ENCODE peak calls at places on chromosomes 7 and 10, in eight cellular contexts. V, B, J, M, E, R, P and N are unnamed samples.

GRCh38 chr7:51817694-51818093 is 501.1 kb upstream of the COBL start:
- DNase-seq in R (no peak), B (no peak), E (no peak), V (no peak), P (no peak), J (no peak), M (no peak), N (no peak)

GRCh38 chr7:43856316-43856715 is 13.0 kb downstream of the MRPS24 start:
- DNase-seq in J (no peak), P (no peak), M (no peak), V (no peak), R (no peak), E (no peak), B (no peak), N (no peak)

GRCh38 chr10:28593811-28594210 is 60.9 kb downstream of the WAC start:
- DNase-seq in M (no peak), V (no peak), R (no peak), J (peak; percentile 15), P (no peak), B (no peak), E (no peak), N (no peak)

GRCh38 chr7:105723582-105723981 is 142.3 kb upstream of the EFCAB10 start:
- DNase-seq in R (no peak), P (no peak), E (peak; percentile 28), J (no peak), M (no peak), B (no peak), V (peak; percentile 33), N (no peak)

GRCh38 chr7:90710466-90710850 is 114.3 kb downstream of the CDK14 start:
- DNase-seq in V (no peak), P (no peak), J (no peak), E (no peak), B (no peak), R (no peak), M (no peak), N (no peak)

GRCh38 chr10:109706157-109706556 is 217.2 kb downstream of the XPNPEP1 start:
- DNase-seq in V (no peak), M (no peak), P (no peak), E (no peak), J (no peak), R (no peak), B (no peak), N (no peak)

GRCh38 chr7:22302951-22303423 is 54.0 kb downstream of the RAPGEF5 start:
- DNase-seq in E (no peak), J (no peak), V (no peak), R (no peak), P (no peak), M (peak; percentile 22), B (peak; percentile 50), N (no peak)

GRCh38 chr7:51226916-51227535 is 89.6 kb downstream of the COBL start:
- DNase-seq in M (no peak), J (no peak), V (no peak), R (no peak), E (no peak), B (no peak), P (no peak), N (no peak)

GRCh38 chr10:68333905-68334431 is 1.2 kb upstream of the PBLD start:
- DNase-seq in E (no peak), B (no peak), J (no peak), P (no peak), M (peak; percentile 12), V (no peak), R (no peak), N (no peak)

GRCh38 chr10:852386-852785 is 79.1 kb downstream of the LARP4B start:
- DNase-seq in P (no peak), E (no peak), J (no peak), M (no peak), B (no peak), V (no peak), R (no peak), N (no peak)

GRCh38 chr7:16260236-16260728 is 161.1 kb downstream of the CRPPA start:
- DNase-seq in J (no peak), E (no peak), B (no peak), P (no peak), M (no peak), V (no peak), R (no peak), N (no peak)

GRCh38 chr7:70036695-70037094 is 438.4 kb downstream of the AUTS2 start:
- DNase-seq in V (no peak), E (no peak), J (no peak), P (no peak), B (no peak), R (no peak), M (no peak), N (no peak)

GRCh38 chr7:2523941-2524807 is 4.6 kb downstream of the LFNG start:
- DNase-seq in E (no peak), M (peak; percentile 52), J (peak; percentile 76), R (peak; percentile 83), B (no peak), V (peak; percentile 92), P (peak; percentile 90), N (peak; percentile 98)

GRCh38 chr10:132884041-132884440 is 58.3 kb downstream of the CFAP46 start:
- DNase-seq in B (no peak), R (no peak), M (no peak), J (no peak), E (no peak), P (peak; percentile 63), V (no peak), N (peak; percentile 43)

GRCh38 chr7:50818324-50818723 is 35.6 kb upstream of the GRB10 start:
- DNase-seq in J (no peak), B (no peak), V (no peak), P (no peak), E (no peak), R (no peak), M (no peak), N (no peak)

GRCh38 chr10:71912431-71912830 is 51.8 kb upstream of the CHST3 start:
- DNase-seq in E (no peak), V (no peak), R (no peak), B (no peak), P (no peak), J (no peak), M (peak; percentile 33), N (no peak)

GRCh38 chr7:146004805-146005204 is 111.8 kb upstream of the CNTNAP2 start:
- DNase-seq in J (no peak), V (no peak), M (no peak), P (no peak), E (no peak), B (no peak), R (peak; percentile 0), N (no peak)

GRCh38 chr7:139560199-139560598 is 36.7 kb downstream of the CLEC2L start:
- DNase-seq in E (no peak), P (no peak), J (no peak), M (no peak), R (no peak), B (no peak), V (no peak), N (no peak)

GRCh38 chr7:22995011-22995410 is 18.9 kb downstream of the HYCC1 start:
- DNase-seq in R (no peak), B (no peak), M (no peak), E (no peak), P (no peak), V (no peak), J (no peak), N (no peak)

GRCh38 chr10:69974551-69975155 is 78.0 kb upstream of the MACROH2A2 start:
- DNase-seq in V (peak; percentile 19), B (no peak), R (no peak), E (no peak), J (no peak), M (peak; percentile 90), P (no peak), N (no peak)

GRCh38 chr10:116538461-116538860 is 7.3 kb upstream of the PNLIP start:
- DNase-seq in P (no peak), V (peak; percentile 17), J (peak; percentile 86), B (no peak), R (no peak), E (no peak), M (no peak), N (no peak)

GRCh38 chr7:27130540-27131389 is at the start of gene HOXA4:
- DNase-seq in J (peak; percentile 89), B (peak; percentile 95), R (no peak), P (peak; percentile 98), E (peak; percentile 80), M (peak; percentile 81), V (peak; percentile 52), N (peak; percentile 37)

GRCh38 chr7:26291699-26292538 is at the start of gene SNX10:
- DNase-seq in P (peak; percentile 79), V (peak; percentile 71), B (peak; percentile 91), E (no peak), J (peak; percentile 57), M (no peak), R (peak; percentile 48), N (peak; percentile 69)

GRCh38 chr7:29606287-29606721 is 42.7 kb downstream of the PRR15 start:
- DNase-seq in J (peak; percentile 70), P (no peak), R (peak; percentile 13), B (no peak), V (peak; percentile 60), E (no peak), M (peak; percentile 83), N (no peak)

GRCh38 chr7:3722396-3722846 is 421.4 kb downstream of the SDK1 start:
- DNase-seq in V (peak; percentile 44), P (no peak), B (peak; percentile 18), J (no peak), R (no peak), M (no peak), E (peak; percentile 28), N (no peak)